ENCODE peak calls at places on chromosomes 7 and 10, in five cellular contexts. One of them, this sample, is unnamed.

GRCh38 chr7:98831641-98832221 is 38.1 kb downstream of the TMEM130 start:
- DNase-seq in mammary epithelial cell: no peak
- DNase-seq in H1: no peak
- DNase-seq in IMR-90: peak
- DNase-seq in MM.1S: no peak
- DNase-seq in this sample: peak

GRCh38 chr7:18414885-18415284 is 80.7 kb upstream of the HDAC9 start:
- DNase-seq in mammary epithelial cell: no peak
- DNase-seq in H1: no peak
- DNase-seq in IMR-90: no peak
- DNase-seq in MM.1S: no peak
- DNase-seq in this sample: no peak

GRCh38 chr10:114448897-114449296 is 44.6 kb upstream of the AFAP1L2 start:
- DNase-seq in mammary epithelial cell: no peak
- DNase-seq in H1: no peak
- DNase-seq in IMR-90: no peak
- DNase-seq in MM.1S: no peak
- DNase-seq in this sample: peak

GRCh38 chr7:66558660-66559465 is 69.8 kb upstream of the KCTD7 start:
- DNase-seq in mammary epithelial cell: no peak
- DNase-seq in H1: no peak
- DNase-seq in IMR-90: no peak
- DNase-seq in MM.1S: no peak
- DNase-seq in this sample: no peak

GRCh38 chr7:18916826-18917225 is 200.6 kb downstream of the TWIST1 start:
- DNase-seq in mammary epithelial cell: no peak
- DNase-seq in H1: no peak
- DNase-seq in IMR-90: no peak
- DNase-seq in MM.1S: no peak
- DNase-seq in this sample: no peak

GRCh38 chr10:30103595-30104310 is 44.4 kb upstream of the JCAD start:
- DNase-seq in mammary epithelial cell: no peak
- DNase-seq in H1: no peak
- DNase-seq in IMR-90: no peak
- DNase-seq in MM.1S: no peak
- DNase-seq in this sample: peak

GRCh38 chr7:33986951-33987948 is 81.9 kb downstream of the BMPER start:
- DNase-seq in mammary epithelial cell: peak
- DNase-seq in H1: no peak
- DNase-seq in IMR-90: peak
- DNase-seq in MM.1S: no peak
- DNase-seq in this sample: peak

GRCh38 chr10:124652200-124652599 is 92.0 kb downstream of the FAM53B start:
- DNase-seq in mammary epithelial cell: no peak
- DNase-seq in H1: no peak
- DNase-seq in IMR-90: no peak
- DNase-seq in MM.1S: no peak
- DNase-seq in this sample: no peak

GRCh38 chr7:12770227-12770975 is 83.0 kb downstream of the ARL4A start:
- DNase-seq in mammary epithelial cell: no peak
- DNase-seq in H1: no peak
- DNase-seq in IMR-90: no peak
- DNase-seq in MM.1S: no peak
- DNase-seq in this sample: peak

GRCh38 chr7:80729586-80730320 is 91.3 kb downstream of the CD36 start:
- DNase-seq in mammary epithelial cell: no peak
- DNase-seq in H1: no peak
- DNase-seq in IMR-90: peak
- DNase-seq in MM.1S: peak
- DNase-seq in this sample: no peak

GRCh38 chr7:88546808-88547207 is 212.7 kb upstream of the ZNF804B start:
- DNase-seq in mammary epithelial cell: peak
- DNase-seq in H1: peak
- DNase-seq in IMR-90: no peak
- DNase-seq in MM.1S: peak
- DNase-seq in this sample: peak

GRCh38 chr7:140247564-140247963 is 70.8 kb upstream of the KDM7A start:
- DNase-seq in mammary epithelial cell: no peak
- DNase-seq in H1: no peak
- DNase-seq in IMR-90: no peak
- DNase-seq in MM.1S: no peak
- DNase-seq in this sample: no peak

GRCh38 chr10:130634796-130635195 is 498.6 kb downstream of the GLRX3 start:
- DNase-seq in mammary epithelial cell: no peak
- DNase-seq in H1: no peak
- DNase-seq in IMR-90: no peak
- DNase-seq in MM.1S: no peak
- DNase-seq in this sample: no peak

GRCh38 chr10:15579605-15580004 is 140.1 kb downstream of the ITGA8 start:
- DNase-seq in mammary epithelial cell: no peak
- DNase-seq in H1: no peak
- DNase-seq in IMR-90: peak
- DNase-seq in MM.1S: no peak
- DNase-seq in this sample: peak

GRCh38 chr7:84237533-84238173 is 43.1 kb upstream of the SEMA3A start:
- DNase-seq in mammary epithelial cell: peak
- DNase-seq in H1: no peak
- DNase-seq in IMR-90: peak
- DNase-seq in MM.1S: no peak
- DNase-seq in this sample: peak

GRCh38 chr10:112078003-112078402 is 105.6 kb downstream of the GPAM start:
- DNase-seq in mammary epithelial cell: no peak
- DNase-seq in H1: no peak
- DNase-seq in IMR-90: no peak
- DNase-seq in MM.1S: no peak
- DNase-seq in this sample: no peak

GRCh38 chr7:45511721-45512422 is 62.3 kb upstream of the ADCY1 start:
- DNase-seq in mammary epithelial cell: no peak
- DNase-seq in H1: no peak
- DNase-seq in IMR-90: no peak
- DNase-seq in MM.1S: no peak
- DNase-seq in this sample: no peak

DNA sequence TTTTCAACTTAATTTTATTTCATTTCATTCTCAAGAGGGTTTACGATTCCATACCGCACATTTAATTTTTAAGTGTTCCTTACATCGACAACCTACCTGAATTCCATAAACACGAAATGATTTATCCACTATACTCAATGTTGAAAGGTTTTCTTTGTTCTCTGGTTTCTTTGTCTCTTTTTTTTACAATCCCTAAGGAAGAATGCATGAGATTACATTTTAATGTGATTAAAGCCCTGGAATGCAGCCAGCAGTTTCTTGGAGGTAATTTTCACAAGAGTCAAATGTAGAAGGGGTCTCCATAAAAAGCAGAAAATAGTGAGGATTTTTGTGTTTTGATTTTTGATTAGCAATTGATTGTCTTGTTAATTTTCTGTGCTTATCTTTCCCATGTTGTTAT is 59.2 kb upstream of the ADCY1 start:
- DNase-seq in mammary epithelial cell: no peak
- DNase-seq in H1: no peak
- DNase-seq in IMR-90: no peak
- DNase-seq in MM.1S: no peak
- DNase-seq in this sample: no peak
- H3K9ac ChIP-seq in mammary epithelial cell: no peak
- H3K9ac ChIP-seq in H1: no peak
- H3K9ac ChIP-seq in IMR-90: no peak
- H3K9ac ChIP-seq in MM.1S: no peak
- H3K9ac ChIP-seq in this sample: no peak

DNA sequence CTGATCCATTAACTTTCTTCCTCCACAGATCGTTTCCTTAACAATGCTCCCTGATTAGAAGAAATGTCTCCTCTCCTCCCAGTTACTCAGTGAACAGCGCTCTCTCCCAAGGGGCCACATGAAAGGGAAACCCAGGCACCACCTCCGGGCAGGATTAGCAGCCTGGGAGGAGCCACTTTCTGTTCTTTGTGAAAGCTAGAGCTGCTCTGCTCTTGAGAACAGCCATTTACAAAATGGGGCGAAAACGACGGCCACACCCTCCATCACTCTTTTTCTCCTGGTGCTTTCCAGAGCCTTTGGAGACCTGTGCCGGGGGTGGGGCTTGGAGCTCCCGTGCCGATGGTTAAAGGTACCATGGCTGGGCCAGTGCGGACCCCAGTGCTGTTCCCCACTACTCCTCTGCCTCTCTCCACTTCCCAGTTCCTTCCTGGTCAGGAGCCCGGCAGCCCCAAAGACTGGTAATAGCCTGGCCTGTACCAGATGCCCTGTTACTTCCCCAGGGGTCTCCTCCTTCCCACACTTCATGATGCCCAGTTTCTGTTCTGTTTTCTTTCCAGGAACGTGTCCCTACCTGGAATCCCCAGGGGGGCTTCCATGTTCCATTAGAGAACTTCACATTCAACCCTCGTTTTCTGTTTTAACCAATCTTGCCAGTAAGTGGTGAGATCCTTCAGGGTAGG is 402.9 kb upstream of the GALNT17 start:
- DNase-seq in mammary epithelial cell: no peak
- DNase-seq in H1: peak
- DNase-seq in IMR-90: no peak
- DNase-seq in MM.1S: no peak
- DNase-seq in this sample: no peak
- H3K9ac ChIP-seq in mammary epithelial cell: no peak
- H3K9ac ChIP-seq in H1: no peak
- H3K9ac ChIP-seq in IMR-90: no peak
- H3K9ac ChIP-seq in MM.1S: no peak
- H3K9ac ChIP-seq in this sample: no peak

GRCh38 chr7:4700577-4701235 is 18.6 kb downstream of the FOXK1 start:
- DNase-seq in mammary epithelial cell: peak
- DNase-seq in H1: no peak
- DNase-seq in IMR-90: peak
- DNase-seq in MM.1S: no peak
- DNase-seq in this sample: peak
- H3K9ac ChIP-seq in mammary epithelial cell: no peak
- H3K9ac ChIP-seq in H1: no peak
- H3K9ac ChIP-seq in IMR-90: no peak
- H3K9ac ChIP-seq in MM.1S: no peak
- H3K9ac ChIP-seq in this sample: peak

GRCh38 chr10:100784126-100784525 is 38.7 kb downstream of the PAX2 start:
- DNase-seq in mammary epithelial cell: no peak
- DNase-seq in H1: no peak
- DNase-seq in IMR-90: no peak
- DNase-seq in MM.1S: no peak
- DNase-seq in this sample: no peak

GRCh38 chr10:100791254-100792058 is 46.1 kb downstream of the PAX2 start:
- DNase-seq in mammary epithelial cell: no peak
- DNase-seq in H1: no peak
- DNase-seq in IMR-90: no peak
- DNase-seq in MM.1S: no peak
- DNase-seq in this sample: no peak

GRCh38 chr10:100786591-100786990 is 41.2 kb downstream of the PAX2 start:
- DNase-seq in mammary epithelial cell: no peak
- DNase-seq in H1: no peak
- DNase-seq in IMR-90: no peak
- DNase-seq in MM.1S: no peak
- DNase-seq in this sample: no peak

GRCh38 chr10:100790761-100791208 is 45.4 kb downstream of the PAX2 start:
- DNase-seq in mammary epithelial cell: no peak
- DNase-seq in H1: no peak
- DNase-seq in IMR-90: no peak
- DNase-seq in MM.1S: no peak
- DNase-seq in this sample: no peak

GRCh38 chr10:100788027-100788900 is 42.9 kb downstream of the PAX2 start:
- DNase-seq in mammary epithelial cell: no peak
- DNase-seq in H1: no peak
- DNase-seq in IMR-90: no peak
- DNase-seq in MM.1S: no peak
- DNase-seq in this sample: no peak
- H3K9ac ChIP-seq in mammary epithelial cell: no peak
- H3K9ac ChIP-seq in H1: no peak
- H3K9ac ChIP-seq in IMR-90: no peak
- H3K9ac ChIP-seq in MM.1S: no peak
- H3K9ac ChIP-seq in this sample: no peak

This sample was measured in endothelial cell of umbilical vein.